ENCODE peak calls at places on chromosomes 7 and 10, in seven cellular contexts. K, I, B, M, X, Z and Q are unnamed samples.

GRCh38 chr7:112204776-112205347 is 1.3 kb downstream of the DOCK4 start:
- DNase-seq in K (no peak), I (no peak), B (no peak), M (no peak), X (no peak), Z (no peak), Q (no peak)

GRCh38 chr7:40717242-40717641 is 582.4 kb downstream of the SUGCT start:
- DNase-seq in K (peak), I (peak), B (no peak), M (peak), X (peak), Z (peak), Q (no peak)

GRCh38 chr10:69802424-69803161 is 887 bp downstream of the COL13A1 start:
- DNase-seq in K (no peak), I (no peak), B (no peak), M (peak), X (peak), Z (no peak), Q (no peak)

GRCh38 chr10:44925224-44925623 is 14.1 kb downstream of the TMEM72 start:
- DNase-seq in K (no peak), I (no peak), B (no peak), M (peak), X (peak), Z (peak), Q (no peak)

GRCh38 chr7:40711706-40712105 is 576.9 kb downstream of the SUGCT start:
- DNase-seq in K (no peak), I (no peak), B (no peak), M (no peak), X (no peak), Z (no peak), Q (no peak)

GRCh38 chr7:18572885-18573284 is 77.3 kb downstream of the HDAC9 start:
- DNase-seq in K (no peak), I (no peak), B (no peak), M (no peak), X (no peak), Z (no peak), Q (no peak)

GRCh38 chr10:52276982-52277381 is 37.1 kb upstream of the DKK1 start:
- DNase-seq in K (no peak), I (no peak), B (no peak), M (no peak), X (no peak), Z (no peak), Q (no peak)

GRCh38 chr10:14916600-14916999 is 37.3 kb downstream of the DCLRE1C start:
- DNase-seq in K (no peak), I (no peak), B (no peak), M (no peak), X (no peak), Z (no peak), Q (no peak)

GRCh38 chr7:69670701-69671100 is 72.4 kb downstream of the AUTS2 start:
- DNase-seq in K (no peak), I (no peak), B (no peak), M (no peak), X (no peak), Z (no peak), Q (no peak)

GRCh38 chr7:64990216-64990615 is 620 bp downstream of the ZNF117 start:
- DNase-seq in K (no peak), I (no peak), B (no peak), M (no peak), X (no peak), Z (no peak), Q (no peak)

GRCh38 chr10:14397069-14397468 is 66.3 kb upstream of the FRMD4A start:
- DNase-seq in K (peak), I (peak), B (no peak), M (peak), X (no peak), Z (peak), Q (no peak)

GRCh38 chr10:113569576-113569975 is 16.7 kb downstream of the HABP2 start:
- DNase-seq in K (no peak), I (no peak), B (no peak), M (no peak), X (no peak), Z (no peak), Q (no peak)

GRCh38 chr7:19665399-19666008 is 43.3 kb downstream of the POLR1F start:
- DNase-seq in K (no peak), I (no peak), B (no peak), M (peak), X (peak), Z (no peak), Q (no peak)

GRCh38 chr10:70765794-70766594 is 19.2 kb downstream of the TBATA start:
- DNase-seq in K (no peak), I (no peak), B (no peak), M (no peak), X (no peak), Z (peak), Q (no peak)

GRCh38 chr10:42962120-42962901 is 114.6 kb upstream of the RET start:
- DNase-seq in K (peak), I (peak), B (no peak), M (no peak), X (no peak), Z (no peak), Q (no peak)

GRCh38 chr7:94135180-94135579 is 131.0 kb upstream of the BET1 start:
- DNase-seq in K (no peak), I (no peak), B (no peak), M (peak), X (no peak), Z (no peak), Q (no peak)

GRCh38 chr10:98030093-98030821 is at the start of gene CRTAC1:
- DNase-seq in K (peak), I (peak), B (no peak), M (no peak), X (peak), Z (no peak), Q (no peak)
- TF ChIP-seq POLR2A in K (peak), I (no peak), B (no peak), M (no peak), X (peak), Z (no peak), Q (peak)

DNA sequence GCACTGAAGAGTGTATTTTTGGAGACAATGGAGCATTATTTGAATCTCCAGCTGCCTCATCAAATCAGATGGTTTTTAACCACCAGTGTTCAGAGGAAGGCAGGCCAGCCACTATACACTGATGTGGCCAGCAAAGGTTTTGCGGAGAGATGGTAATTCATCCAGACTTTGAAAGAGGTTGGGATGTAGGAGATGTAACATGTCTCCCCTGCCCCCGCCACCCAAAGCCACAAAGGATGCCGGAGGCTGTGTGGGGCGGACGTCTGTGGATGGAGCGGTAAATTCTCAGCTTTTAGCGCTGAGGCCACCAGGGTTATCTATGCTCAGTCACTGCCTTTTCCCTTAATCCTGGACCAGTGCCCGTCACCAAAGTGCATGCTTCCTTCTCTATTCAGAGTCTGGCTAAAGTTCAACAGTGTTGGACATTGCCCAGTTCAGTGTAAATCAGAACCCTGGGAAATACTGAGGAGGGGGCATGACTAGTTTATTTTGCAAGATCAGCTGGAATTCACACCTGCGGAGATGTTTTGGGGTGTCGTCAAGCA is 3.7 kb upstream of the TRIP6 start:
- DNase-seq in K (no peak), I (no peak), B (no peak), M (peak), X (no peak), Z (no peak), Q (no peak)
- TF ChIP-seq POLR2A in K (no peak), I (no peak), B (no peak), M (no peak), X (no peak), Z (no peak), Q (no peak)

GRCh38 chr7:128939075-128939860 is 1.5 kb downstream of the IRF5 start:
- DNase-seq in K (no peak), I (no peak), B (no peak), M (no peak), X (no peak), Z (no peak), Q (no peak)
- TF ChIP-seq POLR2A in K (no peak), I (no peak), B (no peak), M (no peak), X (no peak), Z (no peak), Q (no peak)

GRCh38 chr10:21536874-21537273 is 2.8 kb downstream of the MLLT10 start:
- DNase-seq in K (no peak), I (no peak), B (no peak), M (no peak), X (no peak), Z (no peak), Q (no peak)

GRCh38 chr10:21533577-21534475 is at the start of gene MLLT10:
- DNase-seq in K (peak), I (peak), B (peak), M (peak), X (peak), Z (peak), Q (peak)

GRCh38 chr10:21535494-21535818 is 1.4 kb downstream of the MLLT10 start:
- DNase-seq in K (no peak), I (no peak), B (no peak), M (no peak), X (no peak), Z (no peak), Q (no peak)

GRCh38 chr10:21532694-21533576 is 1.1 kb upstream of the MLLT10 start:
- DNase-seq in K (no peak), I (no peak), B (no peak), M (no peak), X (peak), Z (no peak), Q (no peak)

DNA sequence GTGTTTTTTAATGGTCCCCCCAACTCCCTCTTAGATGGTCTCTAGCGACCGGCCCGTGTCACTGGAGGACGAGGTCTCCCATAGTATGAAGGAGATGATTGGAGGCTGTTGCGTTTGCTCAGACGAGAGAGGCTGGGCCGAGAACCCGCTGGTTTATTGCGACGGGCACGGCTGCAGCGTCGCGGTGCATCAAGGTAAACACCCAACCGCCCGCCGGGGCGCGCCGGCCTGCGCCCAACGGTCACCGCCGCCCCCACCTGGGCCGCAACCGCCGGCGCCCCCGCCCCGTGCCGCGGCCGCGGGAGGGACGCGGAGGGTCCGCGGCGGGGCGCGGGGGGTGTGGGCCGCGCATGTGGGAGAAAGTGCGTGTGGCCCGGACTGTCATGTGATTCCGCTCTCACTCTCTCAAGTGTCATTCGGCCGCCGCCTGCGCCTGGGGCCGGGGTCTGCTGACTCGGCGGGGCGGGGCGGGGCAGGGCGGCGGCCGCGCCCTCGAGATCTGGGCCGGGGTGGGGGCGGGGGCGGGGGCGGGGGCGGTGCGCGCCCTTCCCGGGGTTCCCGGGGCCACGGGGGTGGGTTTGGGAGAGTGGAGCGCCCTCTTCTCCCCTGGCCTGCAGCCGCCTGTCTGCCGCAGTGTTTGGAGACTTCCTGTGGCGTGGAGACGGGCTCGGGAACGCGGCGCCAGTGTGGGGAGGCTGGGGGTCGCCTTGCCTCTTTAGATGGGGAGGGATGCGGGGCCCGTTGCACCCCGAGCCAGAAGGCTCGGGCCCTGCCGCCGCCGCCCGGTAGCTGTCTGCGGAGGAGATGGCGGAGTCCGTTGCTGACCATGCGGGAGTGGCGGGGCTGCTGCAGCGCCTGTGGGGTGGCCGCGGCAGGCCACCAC is 820 bp downstream of the MLLT10 start:
- DNase-seq in K (peak), I (peak), B (peak), M (peak), X (peak), Z (peak), Q (no peak)
- TF ChIP-seq POLR2A in K (no peak), I (no peak), B (no peak), M (no peak), X (no peak), Z (peak), Q (no peak)